ENCODE peak calls at places on chromosomes 4 and X, in ten cellular contexts. L is Calu3; Y is dermis microvascular lymphatic vessel endothelial cell; W is left cardiac atrium; H is adipocyte; S is neural progenitor cell; V is T-helper 9 cell; U is activated CD4-positive, alpha-beta T cell treated with anti-CD3 and anti-CD28 coated beads for 24 hours; A is epithelial cell of esophagus; P is HL-60. X is an unnamed sample.

GRCh38 chr4:25238052-25238451 is 4.2 kb downstream of the PI4K2B start:
- DNase-seq in L (no peak), Y (no peak), W (no peak), H (no peak), S (no peak), V (no peak), U (no peak), A (no peak), P (no peak), X (no peak)

GRCh38 chrX:14936561-14936960 is 63.3 kb downstream of the MOSPD2 start:
- DNase-seq in L (peak), Y (no peak), W (no peak), H (peak), S (no peak), V (no peak), U (no peak), A (peak), P (no peak), X (no peak)

GRCh38 chr4:74133786-74134499 is 24.0 kb upstream of the MTHFD2L start:
- DNase-seq in L (peak), Y (peak), W (peak), H (peak), S (peak), V (peak), U (peak), A (peak), P (peak), X (no peak)

GRCh38 chr4:138204507-138204906 is 37.6 kb downstream of the SLC7A11 start:
- DNase-seq in L (no peak), Y (no peak), W (no peak), H (no peak), S (no peak), V (no peak), U (no peak), A (no peak), P (no peak), X (no peak)

GRCh38 chr4:7759221-7759620 is 180.4 kb downstream of the AFAP1 start:
- DNase-seq in L (no peak), Y (no peak), W (no peak), H (no peak), S (no peak), V (peak), U (peak), A (no peak), P (no peak), X (peak)

GRCh38 chr4:77220841-77221613 is 64.0 kb downstream of the CCNG2 start:
- DNase-seq in L (no peak), Y (no peak), W (peak), H (no peak), S (no peak), V (no peak), U (no peak), A (peak), P (no peak), X (no peak)

GRCh38 chr4:24105183-24106039 is 215.6 kb upstream of the PPARGC1A start:
- DNase-seq in L (no peak), Y (no peak), W (peak), H (peak), S (no peak), V (no peak), U (no peak), A (peak), P (no peak), X (no peak)

GRCh38 chr4:139825523-139826014 is 159.9 kb downstream of the MGST2 start:
- DNase-seq in L (no peak), Y (no peak), W (no peak), H (no peak), S (peak), V (no peak), U (no peak), A (no peak), P (no peak), X (no peak)

GRCh38 chrX:132612990-132613564 is 124.2 kb upstream of the MBNL3 start:
- DNase-seq in L (peak), Y (peak), W (peak), H (peak), S (peak), V (peak), U (peak), A (peak), P (peak), X (no peak)

GRCh38 chr4:6641164-6641970 is 882 bp downstream of the MRFAP1 start:
- DNase-seq in L (peak), Y (peak), W (peak), H (peak), S (peak), V (peak), U (no peak), A (peak), P (peak), X (peak)

GRCh38 chr4:36392049-36392448 is 110.6 kb downstream of the DTHD1 start:
- DNase-seq in L (no peak), Y (no peak), W (no peak), H (no peak), S (no peak), V (no peak), U (no peak), A (peak), P (no peak), X (no peak)

GRCh38 chr4:186936496-186937375 is 213.1 kb upstream of the FAT1 start:
- DNase-seq in L (peak), Y (no peak), W (no peak), H (peak), S (no peak), V (no peak), U (no peak), A (peak), P (no peak), X (no peak)

GRCh38 chr4:38804654-38805295 is at the start of gene TLR1:
- DNase-seq in L (no peak), Y (peak), W (no peak), H (peak), S (peak), V (no peak), U (no peak), A (peak), P (peak), X (no peak)

GRCh38 chrX:67104982-67105757 is 438.7 kb upstream of the AR start:
- DNase-seq in L (no peak), Y (no peak), W (peak), H (no peak), S (no peak), V (no peak), U (no peak), A (no peak), P (no peak), X (no peak)

GRCh38 chr4:1862055-1862911 is 6.3 kb upstream of the LETM1 start:
- DNase-seq in L (no peak), Y (no peak), W (no peak), H (no peak), S (no peak), V (peak), U (no peak), A (no peak), P (no peak), X (no peak)

GRCh38 chr4:105304085-105304484 is 157.4 kb downstream of the TET2 start:
- DNase-seq in L (no peak), Y (no peak), W (no peak), H (no peak), S (no peak), V (no peak), U (no peak), A (no peak), P (no peak), X (no peak)

GRCh38 chr4:30828290-30828926 is 108.2 kb downstream of the PCDH7 start:
- DNase-seq in L (no peak), Y (no peak), W (no peak), H (peak), S (no peak), V (no peak), U (no peak), A (peak), P (no peak), X (no peak)